ENCODE peak calls at places on chromosomes 6 and 20, in seven cellular contexts. X, H, W, A, K, R and U are unnamed samples.

GRCh38 chr6:166771701-166772100 is 144.7 kb upstream of the RPS6KA2 start:
- DNase-seq in X (no peak), H (no peak), W (no peak), A (no peak), K (no peak), R (no peak), U (no peak)

GRCh38 chr6:85685713-85686112 is 43.0 kb upstream of the SYNCRIP start:
- DNase-seq in X (no peak), H (peak), W (no peak), A (no peak), K (no peak), R (no peak), U (no peak)

GRCh38 chr20:63775096-63775978 is 35.8 kb downstream of the SLC2A4RG start:
- DNase-seq in X (peak), H (no peak), W (peak), A (no peak), K (no peak), R (peak), U (peak)

GRCh38 chr6:162372092-162372491 is 355.5 kb downstream of the PRKN start:
- DNase-seq in X (no peak), H (no peak), W (no peak), A (no peak), K (no peak), R (no peak), U (no peak)

GRCh38 chr20:64044484-64045247 is 4.8 kb downstream of the SOX18 start:
- DNase-seq in X (no peak), H (no peak), W (peak), A (no peak), K (no peak), R (peak), U (no peak)

GRCh38 chr6:117555882-117556498 is 46.3 kb downstream of the GOPC start:
- DNase-seq in X (no peak), H (peak), W (peak), A (no peak), K (no peak), R (peak), U (peak)

GRCh38 chr6:12083763-12084162 is 71.7 kb downstream of the HIVEP1 start:
- DNase-seq in X (no peak), H (no peak), W (no peak), A (no peak), K (no peak), R (no peak), U (no peak)

GRCh38 chr6:63464060-63464459 is 108.2 kb upstream of the LOC128125822 start:
- DNase-seq in X (no peak), H (no peak), W (no peak), A (no peak), K (no peak), R (no peak), U (no peak)

GRCh38 chr6:5999688-6000608 is 6.8 kb downstream of the NRN1 start:
- DNase-seq in X (no peak), H (no peak), W (no peak), A (no peak), K (no peak), R (no peak), U (no peak)

GRCh38 chr6:108277831-108278230 is 17.0 kb upstream of the SNX3 start:
- DNase-seq in X (no peak), H (no peak), W (no peak), A (no peak), K (no peak), R (no peak), U (no peak)

GRCh38 chr6:169070506-169071176 is 183.0 kb downstream of the THBS2 start:
- DNase-seq in X (peak), H (no peak), W (peak), A (no peak), K (peak), R (peak), U (no peak)

GRCh38 chr20:16711859-16712258 is 18.0 kb upstream of the SNRPB2 start:
- DNase-seq in X (no peak), H (no peak), W (no peak), A (no peak), K (no peak), R (no peak), U (no peak)

GRCh38 chr20:44031001-44031574 is 116.4 kb downstream of the TOX2 start:
- DNase-seq in X (no peak), H (no peak), W (no peak), A (no peak), K (no peak), R (no peak), U (no peak)

DNA sequence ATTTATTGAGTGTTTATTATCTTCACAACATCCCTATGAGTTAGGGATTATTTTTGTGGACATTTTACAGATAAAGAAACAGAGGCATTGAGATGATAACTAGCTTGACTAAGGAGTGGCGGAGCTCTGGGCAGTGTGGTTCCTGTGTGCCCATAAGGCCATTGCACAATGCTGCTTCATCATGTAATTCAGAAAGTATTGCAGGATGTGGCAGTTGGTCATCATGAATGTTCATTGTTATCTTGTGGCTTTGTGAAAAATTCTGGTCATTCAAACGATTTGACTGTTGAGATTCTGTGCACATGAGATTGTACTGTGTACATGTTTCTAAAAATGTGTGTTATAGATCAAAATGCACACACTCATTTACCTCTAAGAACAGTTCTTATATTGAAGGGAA is 150.8 kb downstream of the ESR1 start:
- DNase-seq in X (peak), H (no peak), W (peak), A (no peak), K (no peak), R (peak), U (no peak)
- TF ChIP-seq CTCF in X (no peak), H (no peak), W (no peak), A (no peak), K (no peak), R (no peak), U (no peak)

GRCh38 chr6:14118091-14118439 is 493 bp downstream of the CD83 start:
- DNase-seq in X (no peak), H (no peak), W (no peak), A (no peak), K (no peak), R (no peak), U (no peak)
- TF ChIP-seq CTCF in X (no peak), H (no peak), W (no peak), A (no peak), K (no peak), R (no peak), U (no peak)

GRCh38 chr20:9211016-9211760 is 142.3 kb downstream of the PLCB4 start:
- DNase-seq in X (no peak), H (no peak), W (no peak), A (no peak), K (no peak), R (no peak), U (no peak)

GRCh38 chr20:9214676-9215075 is 145.8 kb downstream of the PLCB4 start:
- DNase-seq in X (peak), H (no peak), W (peak), A (no peak), K (no peak), R (peak), U (no peak)

GRCh38 chr20:9218412-9219001 is 149.6 kb downstream of the PLCB4 start:
- DNase-seq in X (no peak), H (no peak), W (no peak), A (no peak), K (no peak), R (peak), U (no peak)

GRCh38 chr20:9220874-9221547 is 152.1 kb downstream of the PLCB4 start:
- DNase-seq in X (peak), H (no peak), W (peak), A (no peak), K (no peak), R (peak), U (no peak)

DNA sequence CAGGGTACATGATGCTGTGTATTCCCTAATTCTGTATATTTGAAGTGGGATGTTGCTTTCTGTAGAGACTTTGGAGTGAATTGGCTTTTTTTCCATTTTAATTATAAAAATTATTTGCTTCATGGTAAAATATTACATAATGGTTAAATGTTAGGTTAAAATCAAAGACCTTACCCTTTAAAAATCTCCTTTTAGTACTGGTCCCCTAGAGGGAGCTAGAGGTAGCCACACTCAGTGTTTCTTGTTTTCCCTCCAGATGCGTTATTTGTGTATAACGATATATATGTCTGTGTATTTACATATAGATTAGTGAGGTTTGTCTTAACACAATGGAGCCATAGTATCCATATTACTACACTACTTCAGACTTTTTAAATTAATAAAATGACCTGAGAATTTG is 146.7 kb downstream of the PLCB4 start:
- DNase-seq in X (no peak), H (no peak), W (no peak), A (no peak), K (no peak), R (no peak), U (no peak)
- TF ChIP-seq CTCF in X (peak), H (no peak), W (peak), A (no peak), K (peak), R (peak), U (peak)

GRCh38 chr20:14333734-14334133 is 3.7 kb downstream of the FLRT3 start:
- DNase-seq in X (no peak), H (no peak), W (no peak), A (no peak), K (no peak), R (no peak), U (no peak)

GRCh38 chr20:14332796-14333345 is 4.5 kb downstream of the FLRT3 start:
- DNase-seq in X (no peak), H (no peak), W (no peak), A (no peak), K (no peak), R (no peak), U (no peak)

GRCh38 chr20:14335122-14335521 is 2.3 kb downstream of the FLRT3 start:
- DNase-seq in X (no peak), H (no peak), W (no peak), A (no peak), K (no peak), R (no peak), U (no peak)

GRCh38 chr20:14336667-14337066 is 745 bp downstream of the FLRT3 start:
- DNase-seq in X (no peak), H (peak), W (peak), A (no peak), K (no peak), R (no peak), U (no peak)

DNA sequence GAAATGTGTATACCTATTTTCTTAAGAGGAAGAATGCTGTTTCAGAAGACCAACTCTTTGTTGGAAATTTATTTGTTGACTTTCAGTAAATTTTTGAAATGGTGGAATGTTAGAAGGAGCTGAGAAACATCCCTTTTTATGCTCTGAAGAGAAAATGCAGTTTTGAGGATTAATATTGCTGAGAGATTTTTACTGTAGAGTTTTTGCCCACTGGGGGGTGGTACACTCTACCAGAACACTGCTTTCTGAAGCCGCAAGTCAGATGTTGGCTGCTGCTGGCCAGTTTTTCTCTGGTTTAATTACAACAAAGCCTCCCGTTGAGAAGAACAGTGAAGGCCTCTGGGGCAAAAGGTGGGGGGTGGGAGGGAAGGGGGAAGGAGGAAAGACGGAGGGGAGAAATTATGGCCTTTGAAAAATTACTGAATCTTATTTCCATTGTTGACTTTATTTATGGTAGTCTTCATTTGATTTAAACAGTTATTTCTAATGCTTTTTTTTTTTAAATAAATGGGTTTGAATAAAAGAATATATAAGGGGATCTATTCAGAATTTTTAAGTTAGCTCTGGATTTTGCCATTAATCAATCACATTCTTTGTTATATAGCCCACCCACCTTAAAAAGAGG is 3.0 kb downstream of the FLRT3 start:
- DNase-seq in X (peak), H (peak), W (peak), A (no peak), K (no peak), R (peak), U (peak)
- TF ChIP-seq CTCF in X (peak), H (peak), W (peak), A (no peak), K (peak), R (peak), U (peak)

GRCh38 chr6:158793432-158793831 is 25.7 kb downstream of the EZR start:
- DNase-seq in X (no peak), H (peak), W (peak), A (no peak), K (no peak), R (peak), U (no peak)
- TF ChIP-seq CTCF in X (peak), H (peak), W (peak), A (no peak), K (peak), R (peak), U (peak)